ENCODE peak calls at places on chromosome 12, in five cellular contexts. One of them, this sample, is unnamed.
A peak's percentile ranks its signal among the peaks of the same experiment; 100 is the strongest.

GRCh38 chr12:52082026-52082667 is 2.6 kb downstream of the SMIM41 start:
- DNase-seq in prostate gland: no peak
- DNase-seq in HCT116: no peak
- DNase-seq in tibial nerve: peak; percentile 28
- DNase-seq in transverse colon: no peak
- DNase-seq in this sample: peak; percentile 71

GRCh38 chr12:87586158-87586557 is 443.0 kb downstream of the C12orf50 start:
- DNase-seq in prostate gland: no peak
- DNase-seq in HCT116: no peak
- DNase-seq in tibial nerve: no peak
- DNase-seq in transverse colon: no peak
- DNase-seq in this sample: no peak

GRCh38 chr12:88141425-88141773 is 489 bp downstream of the CEP290 start:
- DNase-seq in prostate gland: no peak
- DNase-seq in HCT116: no peak
- DNase-seq in tibial nerve: no peak
- DNase-seq in transverse colon: no peak
- DNase-seq in this sample: no peak

GRCh38 chr12:124228050-124228711 is 66.7 kb upstream of the RFLNA start:
- DNase-seq in prostate gland: no peak
- DNase-seq in HCT116: no peak
- DNase-seq in tibial nerve: no peak
- DNase-seq in transverse colon: no peak
- DNase-seq in this sample: no peak

GRCh38 chr12:29160230-29160629 is 11.2 kb downstream of the FAR2 start:
- DNase-seq in prostate gland: no peak
- DNase-seq in HCT116: no peak
- DNase-seq in tibial nerve: no peak
- DNase-seq in transverse colon: no peak
- DNase-seq in this sample: no peak

GRCh38 chr12:131020326-131020725 is 66.6 kb downstream of the ADGRD1 start:
- DNase-seq in prostate gland: no peak
- DNase-seq in HCT116: no peak
- DNase-seq in tibial nerve: no peak
- DNase-seq in transverse colon: no peak
- DNase-seq in this sample: no peak

GRCh38 chr12:51322452-51322851 is 1.5 kb downstream of the BIN2 start:
- DNase-seq in prostate gland: no peak
- DNase-seq in HCT116: no peak
- DNase-seq in tibial nerve: no peak
- DNase-seq in transverse colon: no peak
- DNase-seq in this sample: no peak

GRCh38 chr12:31431721-31432120 is 105.8 kb upstream of the SINHCAF start:
- DNase-seq in prostate gland: no peak
- DNase-seq in HCT116: no peak
- DNase-seq in tibial nerve: no peak
- DNase-seq in transverse colon: no peak
- DNase-seq in this sample: no peak

GRCh38 chr12:132213359-132214160 is 69.3 kb downstream of the NOC4L start:
- DNase-seq in prostate gland: no peak
- DNase-seq in HCT116: no peak
- DNase-seq in tibial nerve: no peak
- DNase-seq in transverse colon: no peak
- DNase-seq in this sample: no peak

GRCh38 chr12:132211811-132212210 is 67.6 kb downstream of the NOC4L start:
- DNase-seq in prostate gland: no peak
- DNase-seq in HCT116: no peak
- DNase-seq in tibial nerve: no peak
- DNase-seq in transverse colon: no peak
- DNase-seq in this sample: no peak

GRCh38 chr12:132215644-132215989 is 71.4 kb downstream of the NOC4L start:
- DNase-seq in prostate gland: no peak
- DNase-seq in HCT116: no peak
- DNase-seq in tibial nerve: no peak
- DNase-seq in transverse colon: no peak
- DNase-seq in this sample: no peak

GRCh38 chr12:132214906-132215643 is 70.8 kb downstream of the NOC4L start:
- DNase-seq in prostate gland: no peak
- DNase-seq in HCT116: no peak
- DNase-seq in tibial nerve: no peak
- DNase-seq in transverse colon: no peak
- DNase-seq in this sample: no peak

DNA sequence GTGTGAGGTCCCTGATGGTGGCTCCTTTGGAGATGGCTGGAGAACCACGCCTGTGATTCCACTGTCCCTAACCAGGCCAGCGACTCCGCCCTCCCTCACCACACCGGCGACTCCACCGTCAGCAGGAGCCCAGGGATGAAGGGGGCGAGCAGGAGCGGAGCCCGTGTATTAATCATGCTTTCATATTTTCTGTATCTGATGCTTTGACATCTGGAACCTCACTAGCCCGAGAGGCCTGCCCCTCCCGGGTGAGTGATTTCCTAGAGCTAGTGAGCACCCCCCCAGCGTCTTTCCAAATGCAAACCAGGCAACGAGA is 69.9 kb downstream of the NOC4L start:
- DNase-seq in prostate gland: no peak
- DNase-seq in HCT116: no peak
- DNase-seq in tibial nerve: no peak
- DNase-seq in transverse colon: no peak
- DNase-seq in this sample: no peak
- H3K36me3 ChIP-seq in prostate gland: no peaks in the 10 kb centered on the region
- H3K36me3 ChIP-seq in HCT116: no peaks in the 10 kb centered on the region
- H3K36me3 ChIP-seq in tibial nerve: no peaks in the 10 kb centered on the region
- H3K36me3 ChIP-seq in transverse colon: no peaks in the 10 kb centered on the region
- H3K36me3 ChIP-seq in this sample: no peaks in the 10 kb centered on the region

GRCh38 chr12:46357438-46358324 is 14.9 kb downstream of the SLC38A2 start:
- DNase-seq in prostate gland: no peak
- DNase-seq in HCT116: peak; percentile 84
- DNase-seq in tibial nerve: no peak
- DNase-seq in transverse colon: no peak
- DNase-seq in this sample: no peak
- TF ChIP-seq POLR2A in prostate gland: no peak
- TF ChIP-seq POLR2A in HCT116: no peak
- TF ChIP-seq POLR2A in tibial nerve: no peak
- TF ChIP-seq POLR2A in transverse colon: no peak
- TF ChIP-seq POLR2A in this sample: peak; percentile 77

GRCh38 chr12:120720972-120721801 is 4.4 kb upstream of the ACADS start:
- DNase-seq in prostate gland: no peak
- DNase-seq in HCT116: no peak
- DNase-seq in tibial nerve: no peak
- DNase-seq in transverse colon: no peak
- DNase-seq in this sample: no peak
- H3K36me3 ChIP-seq in prostate gland: peaks cover 27% of the 10 kb centered on the region
- H3K36me3 ChIP-seq in HCT116: peaks cover 42% of the 10 kb centered on the region
- H3K36me3 ChIP-seq in tibial nerve: no peaks in the 10 kb centered on the region
- H3K36me3 ChIP-seq in transverse colon: no peaks in the 10 kb centered on the region
- H3K36me3 ChIP-seq in this sample: peaks cover 9% of the 10 kb centered on the region

GRCh38 chr12:13870255-13870654 is 111.1 kb downstream of the GRIN2B start:
- DNase-seq in prostate gland: no peak
- DNase-seq in HCT116: no peak
- DNase-seq in tibial nerve: no peak
- DNase-seq in transverse colon: no peak
- DNase-seq in this sample: no peak
- TF ChIP-seq POLR2A in prostate gland: no peak
- TF ChIP-seq POLR2A in HCT116: no peak
- TF ChIP-seq POLR2A in tibial nerve: no peak
- TF ChIP-seq POLR2A in transverse colon: no peak
- TF ChIP-seq POLR2A in this sample: no peak

DNA sequence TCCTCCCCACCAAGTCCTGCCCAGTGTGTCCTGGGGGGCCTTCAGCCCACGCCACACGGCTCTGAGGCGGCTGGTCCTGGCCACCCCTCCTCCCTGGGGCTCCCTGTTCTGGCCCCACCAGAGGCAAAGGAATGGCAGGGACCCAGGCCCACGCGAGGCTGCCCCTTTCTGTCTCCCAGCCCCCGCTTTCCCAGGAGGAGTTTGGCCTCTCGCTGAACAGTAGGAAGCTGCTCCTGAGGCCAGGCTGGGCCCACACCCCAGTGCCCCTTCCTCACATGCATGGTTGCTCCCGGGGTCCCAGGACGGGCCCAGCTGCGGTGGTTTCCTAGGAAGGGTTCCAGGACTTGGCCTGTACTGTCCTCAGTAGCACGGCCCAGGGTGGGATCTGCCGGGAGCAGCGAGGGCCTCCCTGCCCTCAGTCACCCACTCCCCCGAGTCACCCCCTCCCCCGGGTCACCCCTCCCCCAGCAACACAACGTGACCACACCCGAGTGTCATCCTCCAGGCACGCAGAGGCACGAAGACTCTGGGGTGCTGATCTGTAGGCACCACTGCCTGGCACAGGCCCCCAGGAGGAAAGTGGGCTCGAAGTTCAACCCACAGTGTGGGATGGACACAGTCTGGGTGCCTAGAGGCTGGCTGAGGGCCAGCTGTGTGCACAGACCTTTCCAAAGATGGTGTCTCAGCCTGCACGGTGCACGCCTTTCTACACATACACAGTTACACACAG is 33.0 kb downstream of the LRCOL1 start:
- DNase-seq in prostate gland: no peak
- DNase-seq in HCT116: no peak
- DNase-seq in tibial nerve: no peak
- DNase-seq in transverse colon: no peak
- DNase-seq in this sample: no peak
- H3K36me3 ChIP-seq in prostate gland: peaks cover 4% of the 10 kb centered on the region
- H3K36me3 ChIP-seq in HCT116: peaks cover 24% of the 10 kb centered on the region
- H3K36me3 ChIP-seq in tibial nerve: no peaks in the 10 kb centered on the region
- H3K36me3 ChIP-seq in transverse colon: no peaks in the 10 kb centered on the region
- H3K36me3 ChIP-seq in this sample: peaks cover 7% of the 10 kb centered on the region

GRCh38 chr12:49842519-49843352 is at the start of gene BCDIN3D:
- DNase-seq in prostate gland: peak; percentile 90
- DNase-seq in HCT116: peak; percentile 83
- DNase-seq in tibial nerve: peak; percentile 89
- DNase-seq in transverse colon: peak; percentile 95
- DNase-seq in this sample: peak; percentile 93
- TF ChIP-seq POLR2A in prostate gland: peak; percentile 78
- TF ChIP-seq POLR2A in HCT116: no peak
- TF ChIP-seq POLR2A in tibial nerve: peak; percentile 34
- TF ChIP-seq POLR2A in transverse colon: peak; percentile 82
- TF ChIP-seq POLR2A in this sample: peak; percentile 80

GRCh38 chr12:113169697-113170096 is 15.6 kb downstream of the DDX54 start:
- DNase-seq in prostate gland: no peak
- DNase-seq in HCT116: no peak
- DNase-seq in tibial nerve: no peak
- DNase-seq in transverse colon: no peak
- DNase-seq in this sample: no peak
- H3K36me3 ChIP-seq in prostate gland: peaks cover 48% of the 10 kb centered on the region
- H3K36me3 ChIP-seq in HCT116: peaks cover 51% of the 10 kb centered on the region
- H3K36me3 ChIP-seq in tibial nerve: peaks cover 7% of the 10 kb centered on the region
- H3K36me3 ChIP-seq in transverse colon: no peaks in the 10 kb centered on the region
- H3K36me3 ChIP-seq in this sample: peaks cover 17% of the 10 kb centered on the region

GRCh38 chr12:99722690-99723486 is 75.3 kb downstream of the GARIN6 start:
- DNase-seq in prostate gland: no peak
- DNase-seq in HCT116: no peak
- DNase-seq in tibial nerve: no peak
- DNase-seq in transverse colon: no peak
- DNase-seq in this sample: no peak

GRCh38 chr12:99721715-99722275 is 74.2 kb downstream of the GARIN6 start:
- DNase-seq in prostate gland: no peak
- DNase-seq in HCT116: no peak
- DNase-seq in tibial nerve: no peak
- DNase-seq in transverse colon: no peak
- DNase-seq in this sample: no peak
- TF ChIP-seq POLR2A in prostate gland: no peak
- TF ChIP-seq POLR2A in HCT116: no peak
- TF ChIP-seq POLR2A in tibial nerve: no peak
- TF ChIP-seq POLR2A in transverse colon: no peak
- TF ChIP-seq POLR2A in this sample: no peak

This sample was measured in right lobe of liver.